ENCODE peak calls at places on chromosomes 2 and 18, in seven cellular contexts. One of them, this sample, is unnamed.

GRCh38 chr2:64018715-64019082 is 529 bp downstream of the VPS54 start:
- DNase-seq in GM13976: no peak
- DNase-seq in bronchial epithelial cell: peak
- DNase-seq in PC-9: no peak
- DNase-seq in iris pigment epithelial cell: peak
- DNase-seq in astrocyte: peak
- DNase-seq in occipital lobe: peak
- DNase-seq in this sample: peak

GRCh38 chr2:181915096-181915495 is 23.6 kb downstream of the ITPRID2 start:
- DNase-seq in GM13976: no peak
- DNase-seq in bronchial epithelial cell: no peak
- DNase-seq in PC-9: no peak
- DNase-seq in iris pigment epithelial cell: no peak
- DNase-seq in astrocyte: no peak
- DNase-seq in occipital lobe: no peak
- DNase-seq in this sample: peak

GRCh38 chr18:53790817-53791216 is 433.7 kb downstream of the MBD2 start:
- DNase-seq in GM13976: no peak
- DNase-seq in bronchial epithelial cell: no peak
- DNase-seq in PC-9: no peak
- DNase-seq in iris pigment epithelial cell: peak
- DNase-seq in astrocyte: peak
- DNase-seq in occipital lobe: no peak
- DNase-seq in this sample: no peak

GRCh38 chr2:85457877-85458316 is 39.4 kb downstream of the SH2D6 start:
- DNase-seq in GM13976: no peak
- DNase-seq in bronchial epithelial cell: peak
- DNase-seq in PC-9: peak
- DNase-seq in iris pigment epithelial cell: no peak
- DNase-seq in astrocyte: peak
- DNase-seq in occipital lobe: no peak
- DNase-seq in this sample: peak

GRCh38 chr2:24164416-24164973 is 10.4 kb upstream of the FAM228A start:
- DNase-seq in GM13976: peak
- DNase-seq in bronchial epithelial cell: no peak
- DNase-seq in PC-9: peak
- DNase-seq in iris pigment epithelial cell: peak
- DNase-seq in astrocyte: no peak
- DNase-seq in occipital lobe: no peak
- DNase-seq in this sample: peak

GRCh38 chr2:38975009-38975408 is 85.3 kb downstream of the ARHGEF33 start:
- DNase-seq in GM13976: no peak
- DNase-seq in bronchial epithelial cell: no peak
- DNase-seq in PC-9: no peak
- DNase-seq in iris pigment epithelial cell: no peak
- DNase-seq in astrocyte: no peak
- DNase-seq in occipital lobe: no peak
- DNase-seq in this sample: no peak

GRCh38 chr2:70942900-70943871 is 7.5 kb downstream of the ATP6V1B1 start:
- DNase-seq in GM13976: no peak
- DNase-seq in bronchial epithelial cell: no peak
- DNase-seq in PC-9: no peak
- DNase-seq in iris pigment epithelial cell: no peak
- DNase-seq in astrocyte: no peak
- DNase-seq in occipital lobe: no peak
- DNase-seq in this sample: no peak

GRCh38 chr2:75289771-75290170 is 90.5 kb upstream of the TACR1 start:
- DNase-seq in GM13976: no peak
- DNase-seq in bronchial epithelial cell: peak
- DNase-seq in PC-9: no peak
- DNase-seq in iris pigment epithelial cell: no peak
- DNase-seq in astrocyte: peak
- DNase-seq in occipital lobe: no peak
- DNase-seq in this sample: peak

GRCh38 chr2:216081487-216082387 is at the start of the genes PECR and TMEM169:
- DNase-seq in GM13976: peak
- DNase-seq in bronchial epithelial cell: peak
- DNase-seq in PC-9: peak
- DNase-seq in iris pigment epithelial cell: peak
- DNase-seq in astrocyte: peak
- DNase-seq in occipital lobe: peak
- DNase-seq in this sample: peak

GRCh38 chr2:86825728-86826386 is 35.1 kb upstream of the CD8A start:
- DNase-seq in GM13976: no peak
- DNase-seq in bronchial epithelial cell: no peak
- DNase-seq in PC-9: no peak
- DNase-seq in iris pigment epithelial cell: no peak
- DNase-seq in astrocyte: no peak
- DNase-seq in occipital lobe: no peak
- DNase-seq in this sample: no peak

GRCh38 chr2:48295421-48295820 is 234.5 kb upstream of the STON1 start:
- DNase-seq in GM13976: no peak
- DNase-seq in bronchial epithelial cell: no peak
- DNase-seq in PC-9: no peak
- DNase-seq in iris pigment epithelial cell: no peak
- DNase-seq in astrocyte: no peak
- DNase-seq in occipital lobe: no peak
- DNase-seq in this sample: no peak

GRCh38 chr2:161946489-161947107 is 127.4 kb downstream of the DPP4 start:
- DNase-seq in GM13976: no peak
- DNase-seq in bronchial epithelial cell: peak
- DNase-seq in PC-9: no peak
- DNase-seq in iris pigment epithelial cell: peak
- DNase-seq in astrocyte: peak
- DNase-seq in occipital lobe: no peak
- DNase-seq in this sample: peak

GRCh38 chr2:239831272-239831731 is 193.8 kb downstream of the NDUFA10 start:
- DNase-seq in GM13976: no peak
- DNase-seq in bronchial epithelial cell: no peak
- DNase-seq in PC-9: no peak
- DNase-seq in iris pigment epithelial cell: no peak
- DNase-seq in astrocyte: no peak
- DNase-seq in occipital lobe: no peak
- DNase-seq in this sample: no peak

GRCh38 chr2:127580167-127581049 is 44.9 kb downstream of the MYO7B start:
- DNase-seq in GM13976: no peak
- DNase-seq in bronchial epithelial cell: no peak
- DNase-seq in PC-9: no peak
- DNase-seq in iris pigment epithelial cell: no peak
- DNase-seq in astrocyte: no peak
- DNase-seq in occipital lobe: no peak
- DNase-seq in this sample: no peak

GRCh38 chr2:136116111-136116812 is 1.7 kb downstream of the CXCR4 start:
- DNase-seq in GM13976: peak
- DNase-seq in bronchial epithelial cell: no peak
- DNase-seq in PC-9: no peak
- DNase-seq in iris pigment epithelial cell: no peak
- DNase-seq in astrocyte: no peak
- DNase-seq in occipital lobe: no peak
- DNase-seq in this sample: no peak

GRCh38 chr18:79919089-79919488 is 32.4 kb downstream of the SLC66A2 start:
- DNase-seq in GM13976: no peak
- DNase-seq in bronchial epithelial cell: no peak
- DNase-seq in PC-9: no peak
- DNase-seq in iris pigment epithelial cell: no peak
- DNase-seq in astrocyte: no peak
- DNase-seq in occipital lobe: no peak
- DNase-seq in this sample: no peak

GRCh38 chr2:6828299-6828584 is 37.5 kb downstream of the CMPK2 start:
- DNase-seq in GM13976: no peak
- DNase-seq in bronchial epithelial cell: peak
- DNase-seq in PC-9: no peak
- DNase-seq in iris pigment epithelial cell: peak
- DNase-seq in astrocyte: peak
- DNase-seq in occipital lobe: no peak
- DNase-seq in this sample: no peak